ENCODE peak calls at places on chromosomes 2 and 18, in seven cellular contexts. F is tibial nerve, G is tibial artery, N is hepatocyte, U is uterus, P is GM23338, O is PC-3. R is an unnamed sample.
A peak's percentile ranks its signal among the peaks of the same experiment; 100 is the strongest.

GRCh38 chr2:15298769-15299168 is 262.4 kb downstream of the NBAS start:
- DNase-seq in F (no peak), O (no peak), N (no peak), G (no peak), U (peak; percentile 70), P (no peak), R (no peak)

GRCh38 chr2:67322361-67323001 is 74.7 kb upstream of the ETAA1 start:
- DNase-seq in O (peak; percentile 79), P (peak; percentile 72), U (peak; percentile 46), N (peak; percentile 48), F (no peak), G (peak; percentile 34), R (peak; percentile 6)

GRCh38 chr2:166332049-166332448 is 43.7 kb downstream of the SCN9A start:
- DNase-seq in G (no peak), U (no peak), P (no peak), O (peak; percentile 37), F (no peak), N (no peak), R (no peak)

GRCh38 chr18:63882333-63883141 is 5.0 kb upstream of the SERPINB2 start:
- DNase-seq in P (no peak), O (peak; percentile 94), G (no peak), U (no peak), N (peak; percentile 72), F (no peak), R (no peak)

GRCh38 chr2:96869281-96869823 is 528 bp downstream of the SEMA4C start:
- DNase-seq in O (peak; percentile 63), G (peak; percentile 81), U (peak; percentile 90), N (peak; percentile 90), P (peak; percentile 67), F (peak; percentile 73), R (no peak)

GRCh38 chr18:23569299-23570063 is 16.8 kb downstream of the NPC1 start:
- DNase-seq in F (no peak), O (no peak), G (no peak), N (no peak), P (no peak), U (no peak), R (no peak)

GRCh38 chr2:10740226-10740625 is 18.8 kb downstream of the ATP6V1C2 start:
- DNase-seq in G (no peak), F (no peak), O (no peak), P (no peak), U (no peak), N (no peak), R (no peak)

GRCh38 chr2:83823238-83823637 is 635.8 kb downstream of the SUCLG1 start:
- DNase-seq in O (no peak), U (no peak), P (no peak), F (no peak), G (no peak), N (no peak), R (no peak)

GRCh38 chr2:136235451-136236418 is 117.8 kb upstream of the CXCR4 start:
- DNase-seq in N (no peak), U (no peak), F (no peak), P (no peak), G (no peak), O (peak; percentile 93), R (no peak)

GRCh38 chr2:239723486-239724193 is 301.5 kb downstream of the NDUFA10 start:
- DNase-seq in O (no peak), U (peak; percentile 3), F (no peak), P (no peak), N (no peak), G (no peak), R (no peak)

GRCh38 chr18:3984163-3984757 is 470.8 kb downstream of the DLGAP1 start:
- DNase-seq in P (no peak), U (no peak), O (no peak), F (no peak), N (no peak), G (no peak), R (no peak)

GRCh38 chr2:71933467-71934319 is 214.0 kb downstream of the CYP26B1 start:
- DNase-seq in N (no peak), G (no peak), F (no peak), U (no peak), O (peak; percentile 39), P (peak; percentile 30), R (no peak)

GRCh38 chr18:39571511-39571910 is 2005.9 kb upstream of the CELF4 start:
- DNase-seq in U (no peak), G (no peak), F (no peak), O (peak; percentile 15), P (peak; percentile 80), N (peak; percentile 41), R (no peak)

GRCh38 chr2:8893978-8894820 is 56.8 kb upstream of the KIDINS220 start:
- DNase-seq in N (peak; percentile 44), G (no peak), P (no peak), U (no peak), O (no peak), F (no peak), R (no peak)

GRCh38 chr2:223554923-223555322 is 47.2 kb downstream of the SCG2 start:
- DNase-seq in G (no peak), N (no peak), O (no peak), U (no peak), P (peak; percentile 5), F (no peak), R (no peak)

GRCh38 chr2:231563378-231563961 is 29.2 kb upstream of the TEX44 start:
- DNase-seq in G (no peak), O (peak; percentile 65), N (peak; percentile 80), F (no peak), P (peak; percentile 94), U (peak; percentile 58), R (no peak)

GRCh38 chr2:124658373-124658772 is 633.3 kb downstream of the CNTNAP5 start:
- DNase-seq in G (no peak), P (no peak), N (no peak), U (no peak), O (no peak), F (no peak), R (no peak)

GRCh38 chr2:230130668-230131364 is 62.1 kb upstream of the SLC16A14 start:
- DNase-seq in P (no peak), U (peak; percentile 88), F (peak; percentile 25), N (peak; percentile 25), G (peak; percentile 55), O (no peak), R (no peak)

GRCh38 chr2:230124235-230124634 is 55.5 kb upstream of the SLC16A14 start:
- DNase-seq in N (no peak), U (no peak), O (no peak), P (no peak), F (no peak), G (no peak), R (no peak)

GRCh38 chr2:230128943-230129342 is 60.2 kb upstream of the SLC16A14 start:
- DNase-seq in N (no peak), U (peak; percentile 53), P (no peak), G (no peak), O (no peak), F (no peak), R (no peak)

GRCh38 chr2:230129343-230129742 is 60.6 kb upstream of the SLC16A14 start:
- DNase-seq in P (no peak), G (no peak), N (no peak), F (no peak), O (no peak), U (no peak), R (no peak)

GRCh38 chr2:230124792-230125452 is 56.2 kb upstream of the SLC16A14 start:
- DNase-seq in N (no peak), F (no peak), U (no peak), O (no peak), P (no peak), G (peak; percentile 49), R (no peak)
- H3K4me3 ChIP-seq in N (no peak overlapping the region), F (no peak overlapping the region), U (no peak overlapping the region), O (no peak overlapping the region), P (no peak overlapping the region), G (no peak overlapping the region), R (peak overlapping the region; percentile 5)

DNA sequence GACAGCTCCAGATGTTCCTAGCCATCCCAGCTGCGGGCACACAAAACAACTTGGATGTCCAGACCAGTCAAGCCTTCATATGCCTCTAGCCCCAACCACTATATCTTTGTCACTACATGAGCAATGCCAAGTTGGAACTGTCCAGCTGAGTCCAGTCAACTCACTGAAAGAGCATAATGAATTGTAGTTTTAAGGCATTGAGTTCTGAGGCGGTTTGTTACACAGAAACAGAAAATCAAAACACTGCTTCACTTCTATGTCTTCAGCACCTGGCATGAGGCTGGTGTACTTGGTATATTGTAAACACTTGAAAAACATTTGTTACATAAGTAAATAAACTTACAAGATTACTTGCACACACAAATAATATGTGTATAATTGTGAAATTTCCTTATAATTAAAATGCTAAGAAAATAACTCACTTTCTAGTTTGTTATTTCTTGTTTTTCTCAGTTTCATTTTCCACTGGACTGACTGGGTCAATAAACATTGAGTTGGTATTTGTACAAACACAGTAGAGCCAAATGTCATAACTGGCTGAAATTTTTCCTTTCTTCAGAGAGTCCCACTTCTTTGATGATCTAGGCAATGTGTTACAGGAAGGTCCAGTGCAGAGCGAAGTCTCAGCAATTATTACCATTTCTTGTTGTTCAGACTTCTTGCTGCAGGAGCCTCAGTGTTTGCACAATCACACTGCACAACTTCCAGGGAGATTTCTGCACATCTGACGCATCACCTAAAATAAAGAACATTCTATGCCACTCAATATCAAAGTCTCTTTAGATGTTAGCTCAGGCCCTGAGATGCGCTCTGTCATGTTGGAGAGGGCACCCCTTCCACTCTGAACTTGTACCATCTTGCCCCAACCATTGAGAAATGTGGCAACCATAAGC is 38.2 kb upstream of the DPP4 start:
- DNase-seq in N (no peak), G (no peak), O (no peak), P (no peak), F (no peak), U (no peak), R (no peak)
- H3K27ac ChIP-seq in N (peak overlapping the region; percentile 43), G (no peak overlapping the region), O (peak overlapping the region; percentile 95), P (no peak overlapping the region), F (no peak overlapping the region), U (no peak overlapping the region), R (no peak overlapping the region)

DNA sequence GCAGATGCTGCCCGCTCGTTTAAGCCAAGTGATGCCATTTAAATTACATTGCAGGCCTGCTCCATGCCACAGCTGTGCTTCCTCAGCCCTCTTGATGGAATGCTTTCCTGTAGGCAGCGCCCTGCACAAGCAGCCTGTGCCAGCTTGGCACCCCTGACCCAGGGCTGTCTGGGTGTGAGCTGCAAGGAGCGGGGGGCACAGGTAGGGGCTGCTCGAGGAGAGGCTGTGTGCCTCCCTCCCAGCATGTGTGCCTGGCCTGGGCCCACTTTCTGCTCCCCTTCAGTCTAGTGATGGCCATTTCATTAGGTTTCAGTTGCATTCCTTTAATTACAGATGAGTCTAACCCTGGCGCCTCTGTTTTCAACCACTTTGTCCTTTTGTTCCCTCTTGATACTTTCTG is 10.5 kb upstream of the ANO7 start:
- DNase-seq in P (no peak), U (no peak), N (no peak), G (no peak), O (no peak), F (no peak), R (no peak)
- H3K36me3 ChIP-seq in P (no peaks in the 10 kb centered on the region), U (no peaks in the 10 kb centered on the region), N (no peaks in the 10 kb centered on the region), G (peaks cover 44% of the 10 kb centered on the region), O (no peaks in the 10 kb centered on the region), F (peaks cover 95% of the 10 kb centered on the region), R (peaks cover 23% of the 10 kb centered on the region)

GRCh38 chr2:220029013-220029412 is 401.6 kb downstream of the SLC4A3 start:
- DNase-seq in P (no peak), F (no peak), U (no peak), G (no peak), O (peak; percentile 70), N (no peak), R (no peak)

GRCh38 chr2:220033546-220033945 is 406.1 kb downstream of the SLC4A3 start:
- DNase-seq in F (no peak), N (no peak), G (no peak), O (no peak), P (no peak), U (no peak), R (no peak)

GRCh38 chr2:220036431-220036830 is 409.0 kb downstream of the SLC4A3 start:
- DNase-seq in U (no peak), P (no peak), N (no peak), F (no peak), G (no peak), O (no peak), R (no peak)

GRCh38 chr2:220034356-220035121 is 407.1 kb downstream of the SLC4A3 start:
- DNase-seq in G (no peak), U (no peak), N (peak; percentile 9), F (no peak), O (peak; percentile 58), P (no peak), R (no peak)
- H3K4me3 ChIP-seq in G (no peak overlapping the region), U (no peak overlapping the region), N (no peak overlapping the region), F (no peak overlapping the region), O (no peak overlapping the region), P (no peak overlapping the region), R (no peak overlapping the region)

R was measured in thoracic aorta.